ENCODE peak calls at places on chromosomes 5 and 9, in ten cellular contexts. J is psoas muscle; K is heart left ventricle; P is astrocyte; H is A549; D is cardiac muscle cell; Q is right lobe of liver; C is sigmoid colon; L is CD8-positive, alpha-beta memory T cell; T is heart right ventricle. U is an unnamed sample. For H3K4me1, the result is how much of the 10 kb centered on the place peaks cover.

GRCh38 chr5:16600397-16600796 is 16.4 kb downstream of the RETREG1 start:
- DNase-seq in J (peak), K (peak), P (no peak), H (no peak), D (peak), Q (peak), C (peak), L (no peak), T (peak), U (no peak)

GRCh38 chr9:136409557-136410455 is 608 bp downstream of the ENTR1 start:
- DNase-seq in J (no peak), K (no peak), P (peak), H (peak), D (peak), Q (peak), C (no peak), L (no peak), T (no peak), U (peak)

GRCh38 chr9:77455312-77455927 is 192.7 kb downstream of the GNA14 start:
- DNase-seq in J (no peak), K (no peak), P (no peak), H (peak), D (no peak), Q (peak), C (no peak), L (no peak), T (no peak), U (no peak)

GRCh38 chr5:143023447-143024096 is 253.4 kb downstream of the ARHGAP26 start:
- DNase-seq in J (peak), K (peak), P (no peak), H (no peak), D (peak), Q (no peak), C (peak), L (peak), T (peak), U (no peak)

GRCh38 chr5:35785601-35786085 is 71.0 kb upstream of the IL7R start:
- DNase-seq in J (no peak), K (no peak), P (no peak), H (no peak), D (no peak), Q (no peak), C (no peak), L (no peak), T (no peak), U (no peak)

GRCh38 chr5:60844429-60844890 is 391 bp upstream of the ELOVL7 start:
- DNase-seq in J (no peak), K (no peak), P (peak), H (no peak), D (peak), Q (no peak), C (no peak), L (no peak), T (no peak), U (no peak)

GRCh38 chr5:73822989-73823339 is 197.0 kb downstream of the ARHGEF28 start:
- DNase-seq in J (no peak), K (no peak), P (peak), H (peak), D (no peak), Q (no peak), C (no peak), L (no peak), T (no peak), U (no peak)

GRCh38 chr5:16593013-16593412 is 23.8 kb downstream of the RETREG1 start:
- DNase-seq in J (no peak), K (peak), P (peak), H (no peak), D (no peak), Q (no peak), C (no peak), L (no peak), T (no peak), U (no peak)

GRCh38 chr5:154562244-154562861 is 84.3 kb upstream of the HAND1 start:
- DNase-seq in J (no peak), K (no peak), P (no peak), H (no peak), D (no peak), Q (no peak), C (no peak), L (no peak), T (no peak), U (no peak)

GRCh38 chr5:142939884-142940283 is 169.7 kb downstream of the ARHGAP26 start:
- DNase-seq in J (no peak), K (no peak), P (no peak), H (no peak), D (no peak), Q (no peak), C (no peak), L (no peak), T (no peak), U (no peak)

GRCh38 chr9:120579139-120579749 is 723 bp downstream of the CDK5RAP2 start:
- DNase-seq in J (no peak), K (no peak), P (no peak), H (peak), D (no peak), Q (no peak), C (no peak), L (no peak), T (no peak), U (no peak)

GRCh38 chr9:33081128-33081851 is 4.8 kb upstream of the SMU1 start:
- DNase-seq in J (peak), K (peak), P (peak), H (peak), D (peak), Q (peak), C (peak), L (peak), T (no peak), U (peak)

GRCh38 chr9:126508928-126509327 is 104.8 kb upstream of the LMX1B start:
- DNase-seq in J (no peak), K (no peak), P (no peak), H (no peak), D (no peak), Q (no peak), C (no peak), L (no peak), T (no peak), U (no peak)

GRCh38 chr5:142250119-142250518 is 74.7 kb downstream of the SPRY4 start:
- DNase-seq in J (no peak), K (no peak), P (no peak), H (no peak), D (no peak), Q (peak), C (no peak), L (no peak), T (no peak), U (no peak)

GRCh38 chr5:1950708-1951103 is 68.0 kb upstream of the IRX4 start:
- DNase-seq in J (no peak), K (no peak), P (no peak), H (peak), D (no peak), Q (peak), C (no peak), L (no peak), T (no peak), U (no peak)

GRCh38 chr5:71601222-71602026 is 14.3 kb downstream of the MCCC2 start:
- DNase-seq in J (no peak), K (peak), P (peak), H (peak), D (peak), Q (peak), C (no peak), L (peak), T (no peak), U (peak)

GRCh38 chr5:113807384-113808053 is 294.0 kb downstream of the YTHDC2 start:
- DNase-seq in J (no peak), K (peak), P (peak), H (no peak), D (peak), Q (no peak), C (peak), L (no peak), T (no peak), U (no peak)

GRCh38 chr9:93265301-93265971 is 81.5 kb downstream of the WNK2 start:
- DNase-seq in J (no peak), K (no peak), P (no peak), H (no peak), D (no peak), Q (peak), C (peak), L (no peak), T (no peak), U (no peak)

GRCh38 chr5:40834391-40834848 is 602 bp downstream of the RPL37 start:
- DNase-seq in J (no peak), K (no peak), P (peak), H (peak), D (peak), Q (no peak), C (no peak), L (peak), T (no peak), U (peak)

GRCh38 chr9:14640294-14640693 is 52.9 kb downstream of the ZDHHC21 start:
- DNase-seq in J (no peak), K (no peak), P (no peak), H (peak), D (no peak), Q (no peak), C (no peak), L (no peak), T (no peak), U (no peak)

GRCh38 chr9:105890046-105890822 is 195.9 kb downstream of the TMEM38B start:
- DNase-seq in J (no peak), K (no peak), P (peak), H (no peak), D (no peak), Q (no peak), C (no peak), L (no peak), T (no peak), U (no peak)

GRCh38 chr5:62309107-62309506 is 3.1 kb downstream of the KIF2A start:
- DNase-seq in J (no peak), K (no peak), P (no peak), H (no peak), D (no peak), Q (no peak), C (no peak), L (no peak), T (no peak), U (no peak)

GRCh38 chr9:76181020-76181641 is 213.1 kb downstream of the RFK start:
- DNase-seq in J (no peak), K (no peak), P (peak), H (peak), D (no peak), Q (no peak), C (no peak), L (no peak), T (no peak), U (no peak)

GRCh38 chr5:130520211-130520610 is 615.9 kb downstream of the CHSY3 start:
- DNase-seq in J (no peak), K (no peak), P (peak), H (no peak), D (no peak), Q (no peak), C (no peak), L (no peak), T (no peak), U (no peak)

GRCh38 chr5:34866989-34867471 is 28.1 kb downstream of the TTC23L start:
- DNase-seq in J (no peak), K (no peak), P (no peak), H (peak), D (no peak), Q (peak), C (no peak), L (no peak), T (no peak), U (no peak)

GRCh38 chr9:105073147-105073546 is 145.2 kb upstream of the ABCA1 start:
- DNase-seq in J (no peak), K (no peak), P (no peak), H (peak), D (no peak), Q (no peak), C (no peak), L (no peak), T (no peak), U (no peak)

GRCh38 chr5:111013011-111013410 is 58.5 kb upstream of the TSLP start:
- DNase-seq in J (no peak), K (no peak), P (peak), H (no peak), D (no peak), Q (no peak), C (no peak), L (no peak), T (no peak), U (no peak)

GRCh38 chr9:107874591-107875374 is 385.2 kb upstream of the KLF4 start:
- DNase-seq in J (no peak), K (no peak), P (no peak), H (no peak), D (no peak), Q (no peak), C (no peak), L (no peak), T (no peak), U (no peak)

GRCh38 chr5:132771559-132771998 is 5.5 kb downstream of the SEPTIN8 start:
- DNase-seq in J (peak), K (peak), P (peak), H (peak), D (peak), Q (no peak), C (peak), L (peak), T (peak), U (no peak)

GRCh38 chr5:142012792-142013388 is at the start of gene GNPDA1:
- DNase-seq in J (peak), K (peak), P (peak), H (peak), D (peak), Q (peak), C (peak), L (peak), T (peak), U (peak)

DNA sequence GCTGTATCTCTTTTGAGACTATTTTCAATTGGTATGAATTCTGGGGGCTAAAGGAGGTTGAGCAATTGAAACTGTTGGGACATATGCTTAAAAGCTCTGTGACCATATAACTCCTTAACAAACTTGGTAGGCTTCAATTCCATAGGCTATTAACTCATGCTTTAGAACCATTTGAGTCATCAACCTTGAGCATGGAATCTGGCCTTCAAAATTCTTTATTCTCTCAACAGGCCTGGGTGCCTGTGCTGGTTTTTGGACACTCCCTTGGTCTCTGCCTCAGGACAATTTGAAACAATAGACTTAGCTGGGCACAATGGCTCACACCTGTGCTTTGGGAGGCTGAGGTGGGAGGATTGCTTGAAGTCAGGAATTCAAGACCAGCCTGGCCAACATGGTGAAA is 61.4 kb upstream of the EPB41L4A start:
- DNase-seq in J (no peak), K (no peak), P (no peak), H (no peak), D (no peak), Q (no peak), C (no peak), L (no peak), T (no peak), U (no peak)
- H3K4me3 ChIP-seq in J (no peak), K (no peak), P (no peak), H (no peak), D (no peak), Q (no peak), C (no peak), L (no peak), T (no peak), U (no peak)

DNA sequence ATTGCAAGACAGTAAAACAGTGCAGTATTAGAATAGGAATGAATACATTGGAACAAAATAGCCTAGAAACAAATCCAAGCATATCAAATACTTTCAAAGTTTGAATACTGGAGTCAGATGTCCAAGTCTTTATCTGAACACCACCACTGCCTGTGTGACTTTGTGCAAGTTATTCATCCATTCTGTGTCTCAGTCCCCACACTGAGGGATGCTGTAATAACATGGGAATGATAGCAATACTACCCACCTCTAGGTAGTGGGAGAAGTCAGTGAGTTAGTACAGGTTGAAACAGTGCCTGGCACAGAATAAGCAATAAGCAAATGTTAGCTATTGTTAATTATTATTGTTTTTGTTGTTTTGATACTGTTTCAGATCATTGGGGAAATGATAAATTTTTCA is 130.9 kb downstream of the SUSD1 start:
- DNase-seq in J (no peak), K (no peak), P (no peak), H (no peak), D (no peak), Q (no peak), C (no peak), L (no peak), T (no peak), U (no peak)
- H3K4me1 ChIP-seq in J (under half), K (under half), P (under half), H (half or more), D (under half), Q (under half), C (under half), L (under half), T (under half), U (under half)

GRCh38 chr5:14871573-14872069 is at the start of gene ANKH:
- DNase-seq in J (peak), K (peak), P (peak), H (peak), D (peak), Q (peak), C (peak), L (peak), T (peak), U (peak)

GRCh38 chr5:14872070-14872989 is 752 bp upstream of the ANKH start:
- DNase-seq in J (peak), K (peak), P (no peak), H (peak), D (peak), Q (peak), C (peak), L (peak), T (peak), U (peak)

GRCh38 chr5:14873790-14874189 is 2.2 kb upstream of the ANKH start:
- DNase-seq in J (no peak), K (no peak), P (no peak), H (no peak), D (no peak), Q (peak), C (no peak), L (no peak), T (no peak), U (no peak)

GRCh38 chr5:14871084-14871572 is 450 bp downstream of the ANKH start:
- DNase-seq in J (peak), K (peak), P (no peak), H (peak), D (no peak), Q (peak), C (peak), L (no peak), T (peak), U (peak)

DNA sequence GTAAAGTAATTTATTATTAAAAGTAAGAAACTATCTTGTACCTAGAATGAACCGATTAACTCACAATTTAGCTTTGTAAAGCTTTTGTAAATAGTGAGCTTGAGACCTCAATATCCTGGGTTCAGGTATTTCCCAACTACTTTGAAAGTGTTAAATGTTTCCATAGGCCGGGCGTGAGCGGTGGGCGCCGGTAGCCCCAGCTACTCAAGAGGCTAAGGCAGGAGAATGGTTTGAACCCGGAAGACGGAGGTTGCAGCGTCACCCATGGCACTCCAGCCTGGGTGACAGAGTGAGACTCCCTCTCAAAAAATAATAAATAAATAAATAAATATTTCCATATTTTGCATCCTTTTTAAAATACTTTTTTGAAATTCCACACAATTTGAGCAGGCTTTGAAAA is 1.5 kb upstream of the ANKH start:
- DNase-seq in J (no peak), K (no peak), P (no peak), H (no peak), D (no peak), Q (no peak), C (no peak), L (no peak), T (no peak), U (no peak)
- H3K4me3 ChIP-seq in J (peak), K (peak), P (peak), H (peak), D (peak), Q (peak), C (no peak), L (no peak), T (peak), U (peak)

GRCh38 chr5:126799780-126800179 is 22.8 kb downstream of the LMNB1 start:
- DNase-seq in J (no peak), K (no peak), P (no peak), H (no peak), D (no peak), Q (no peak), C (no peak), L (no peak), T (no peak), U (no peak)

GRCh38 chr5:126801992-126802294 is 25.0 kb downstream of the LMNB1 start:
- DNase-seq in J (no peak), K (no peak), P (no peak), H (peak), D (no peak), Q (no peak), C (no peak), L (no peak), T (no peak), U (no peak)

GRCh38 chr5:126805108-126805507 is 28.2 kb downstream of the LMNB1 start:
- DNase-seq in J (no peak), K (no peak), P (peak), H (no peak), D (no peak), Q (no peak), C (no peak), L (no peak), T (no peak), U (no peak)

GRCh38 chr5:126801174-126801991 is 24.4 kb downstream of the LMNB1 start:
- DNase-seq in J (no peak), K (no peak), P (no peak), H (no peak), D (no peak), Q (no peak), C (no peak), L (no peak), T (no peak), U (no peak)
- H3K4me1 ChIP-seq in J (under half), K (under half), P (under half), H (under half), D (under half), Q (under half), C (under half), L (under half), T (under half), U (under half)